ENCODE peak calls at places on chromosomes 1 and 21, in ten cellular contexts. G is left lobe of liver; O is germinal center; S is AG04450; K is Ammon's horn; D is activated CD4-positive, alpha-beta T cell treated with anti-CD3 and anti-CD28 coated beads, Interleukin-2, amount 50 U/mL, for 4 hours; E is lung; A is activated CD8-positive, alpha-beta memory T cell treated with anti-CD3 and anti-CD28 coated beads for 1 hour; P is pancreas; Q is esophagus muscularis mucosa. W is an unnamed sample.
A peak's percentile ranks its signal among the peaks of the same experiment; 100 is the strongest.

GRCh38 chr1:198107041-198107440 is 49.8 kb upstream of the NEK7 start:
- DNase-seq in G (no peak), O (no peak), S (no peak), K (no peak), D (no peak), E (no peak), A (no peak), P (no peak), Q (no peak), W (no peak)

GRCh38 chr1:58611986-58612385 is 34.9 kb upstream of the TACSTD2 start:
- DNase-seq in G (no peak), O (no peak), S (no peak), K (no peak), D (no peak), E (no peak), A (no peak), P (no peak), Q (no peak), W (no peak)

GRCh38 chr1:206699626-206700025 is 14.9 kb downstream of the MAPKAPK2 start:
- DNase-seq in G (peak; percentile 83), O (no peak), S (no peak), K (peak; percentile 24), D (no peak), E (no peak), A (no peak), P (no peak), Q (no peak), W (no peak)

GRCh38 chr1:160672789-160673695 is 26.2 kb upstream of the SLAMF1 start:
- DNase-seq in G (no peak), O (no peak), S (no peak), K (no peak), D (peak; percentile 18), E (no peak), A (no peak), P (no peak), Q (no peak), W (no peak)

GRCh38 chr1:184576822-184577790 is 177.6 kb downstream of the EDEM3 start:
- DNase-seq in G (no peak), O (no peak), S (no peak), K (no peak), D (no peak), E (no peak), A (no peak), P (no peak), Q (no peak), W (no peak)

GRCh38 chr1:104921552-104921951 is 1171.9 kb downstream of the AMY1C start:
- DNase-seq in G (no peak), O (no peak), S (no peak), K (no peak), D (no peak), E (no peak), A (no peak), P (no peak), Q (no peak), W (no peak)

GRCh38 chr1:175192111-175192629 is 406 bp downstream of the KIAA0040 start:
- DNase-seq in G (peak; percentile 82), O (no peak), S (no peak), K (no peak), D (no peak), E (peak; percentile 74), A (no peak), P (peak; percentile 77), Q (peak; percentile 92), W (peak; percentile 40)

GRCh38 chr1:77400781-77401180 is 119.0 kb downstream of the AK5 start:
- DNase-seq in G (no peak), O (no peak), S (no peak), K (no peak), D (no peak), E (no peak), A (no peak), P (no peak), Q (no peak), W (no peak)

GRCh38 chr1:35269190-35269988 is 880 bp downstream of the ZMYM4 start:
- DNase-seq in G (no peak), O (peak; percentile 8), S (no peak), K (no peak), D (no peak), E (no peak), A (no peak), P (no peak), Q (no peak), W (no peak)

GRCh38 chr1:228697209-228698016 is 37.9 kb upstream of the RHOU start:
- DNase-seq in G (peak; percentile 89), O (no peak), S (no peak), K (peak; percentile 36), D (no peak), E (peak; percentile 49), A (no peak), P (peak; percentile 64), Q (peak; percentile 83), W (no peak)

GRCh38 chr1:155645024-155645423 is 35.0 kb downstream of the MSTO1 start:
- DNase-seq in G (no peak), O (no peak), S (no peak), K (no peak), D (no peak), E (no peak), A (no peak), P (no peak), Q (no peak), W (no peak)

GRCh38 chr1:115670476-115671175 is 28.9 kb downstream of the VANGL1 start:
- DNase-seq in G (no peak), O (no peak), S (no peak), K (no peak), D (no peak), E (no peak), A (no peak), P (peak; percentile 42), Q (no peak), W (no peak)

GRCh38 chr1:160108888-160109662 is 6.5 kb upstream of the ATP1A2 start:
- DNase-seq in G (no peak), O (peak; percentile 55), S (no peak), K (peak; percentile 62), D (peak; percentile 21), E (no peak), A (no peak), P (no peak), Q (no peak), W (peak; percentile 39)

GRCh38 chr1:204513117-204513716 is 3.0 kb upstream of the MDM4 start:
- DNase-seq in G (no peak), O (peak; percentile 67), S (no peak), K (peak; percentile 47), D (peak; percentile 41), E (no peak), A (no peak), P (no peak), Q (no peak), W (peak; percentile 76)

GRCh38 chr1:210394281-210394798 is 65.6 kb downstream of the HHAT start:
- DNase-seq in G (no peak), O (no peak), S (no peak), K (no peak), D (no peak), E (no peak), A (no peak), P (no peak), Q (no peak), W (no peak)

GRCh38 chr1:31723828-31724359 is 20.1 kb upstream of the COL16A1 start:
- DNase-seq in G (no peak), O (peak; percentile 52), S (no peak), K (no peak), D (peak; percentile 22), E (peak; percentile 62), A (no peak), P (peak; percentile 62), Q (no peak), W (no peak)

GRCh38 chr21:23725576-23725975 is 1881.7 kb downstream of the MRPL39 start:
- DNase-seq in G (no peak), O (no peak), S (no peak), K (no peak), D (no peak), E (no peak), A (no peak), P (no peak), Q (no peak), W (no peak)

GRCh38 chr1:114015075-114015474 is 35.8 kb downstream of the OLFML3 start:
- DNase-seq in G (no peak), O (no peak), S (no peak), K (no peak), D (no peak), E (no peak), A (no peak), P (no peak), Q (no peak), W (no peak)

GRCh38 chr1:91700771-91701493 is 185.0 kb downstream of the TGFBR3 start:
- DNase-seq in G (no peak), O (no peak), S (no peak), K (no peak), D (no peak), E (no peak), A (no peak), P (no peak), Q (no peak), W (no peak)

GRCh38 chr1:62735491-62736171 is 47.4 kb upstream of the DOCK7 start:
- DNase-seq in G (no peak), O (no peak), S (peak; percentile 27), K (no peak), D (no peak), E (no peak), A (no peak), P (no peak), Q (no peak), W (no peak)

W was measured in naive thymus-derived CD8-positive, alpha-beta T cell.